ENCODE peak calls at places on chromosomes 6 and 20, in five cellular contexts. One of them, this sample, is unnamed.

GRCh38 chr6:115310156-115310555 is 750.5 kb downstream of the FRK start:
- DNase-seq in adipocyte: no peak
- DNase-seq in central memory CD4-positive, alpha-beta T cell: no peak
- DNase-seq in BE2C: no peak
- DNase-seq in GM12878: no peak
- DNase-seq in this sample: no peak

GRCh38 chr6:71072508-71072907 is 115.6 kb upstream of the B3GAT2 start:
- DNase-seq in adipocyte: no peak
- DNase-seq in central memory CD4-positive, alpha-beta T cell: no peak
- DNase-seq in BE2C: no peak
- DNase-seq in GM12878: no peak
- DNase-seq in this sample: no peak

GRCh38 chr6:111987295-111987694 is 66.6 kb upstream of the CCN6 start:
- DNase-seq in adipocyte: peak; percentile 21
- DNase-seq in central memory CD4-positive, alpha-beta T cell: no peak
- DNase-seq in BE2C: no peak
- DNase-seq in GM12878: no peak
- DNase-seq in this sample: no peak

GRCh38 chr20:9903048-9903651 is 64.3 kb upstream of the PAK5 start:
- DNase-seq in adipocyte: peak; percentile 6
- DNase-seq in central memory CD4-positive, alpha-beta T cell: no peak
- DNase-seq in BE2C: peak; percentile 40
- DNase-seq in GM12878: no peak
- DNase-seq in this sample: peak; percentile 12

GRCh38 chr20:58001381-58001780 is 227.1 kb downstream of the ANKRD60 start:
- DNase-seq in adipocyte: no peak
- DNase-seq in central memory CD4-positive, alpha-beta T cell: no peak
- DNase-seq in BE2C: peak; percentile 43
- DNase-seq in GM12878: no peak
- DNase-seq in this sample: no peak

GRCh38 chr6:20953019-20953418 is 418.8 kb downstream of the CDKAL1 start:
- DNase-seq in adipocyte: no peak
- DNase-seq in central memory CD4-positive, alpha-beta T cell: no peak
- DNase-seq in BE2C: peak; percentile 25
- DNase-seq in GM12878: no peak
- DNase-seq in this sample: peak; percentile 8

GRCh38 chr6:162019311-162019710 is 708.3 kb downstream of the PRKN start:
- DNase-seq in adipocyte: no peak
- DNase-seq in central memory CD4-positive, alpha-beta T cell: no peak
- DNase-seq in BE2C: no peak
- DNase-seq in GM12878: no peak
- DNase-seq in this sample: no peak

GRCh38 chr6:125918681-125919566 is 37.6 kb upstream of the HINT3 start:
- DNase-seq in adipocyte: peak; percentile 96
- DNase-seq in central memory CD4-positive, alpha-beta T cell: peak; percentile 75
- DNase-seq in BE2C: no peak
- DNase-seq in GM12878: peak; percentile 93
- DNase-seq in this sample: peak; percentile 49

GRCh38 chr6:118514689-118515088 is 33.4 kb upstream of the PLN start:
- DNase-seq in adipocyte: no peak
- DNase-seq in central memory CD4-positive, alpha-beta T cell: no peak
- DNase-seq in BE2C: no peak
- DNase-seq in GM12878: no peak
- DNase-seq in this sample: no peak

GRCh38 chr6:143027058-143027457 is 33.6 kb upstream of the AIG1 start:
- DNase-seq in adipocyte: peak; percentile 41
- DNase-seq in central memory CD4-positive, alpha-beta T cell: peak; percentile 23
- DNase-seq in BE2C: peak; percentile 15
- DNase-seq in GM12878: no peak
- DNase-seq in this sample: peak; percentile 35

GRCh38 chr6:37106982-37107453 is 62.9 kb upstream of the PIM1 start:
- DNase-seq in adipocyte: no peak
- DNase-seq in central memory CD4-positive, alpha-beta T cell: no peak
- DNase-seq in BE2C: no peak
- DNase-seq in GM12878: no peak
- DNase-seq in this sample: peak; percentile 16

GRCh38 chr20:62675156-62675871 is 33.0 kb downstream of the SLCO4A1 start:
- DNase-seq in adipocyte: peak; percentile 16
- DNase-seq in central memory CD4-positive, alpha-beta T cell: no peak
- DNase-seq in BE2C: peak; percentile 64
- DNase-seq in GM12878: no peak
- DNase-seq in this sample: no peak

GRCh38 chr6:169417101-169417500 is 163.5 kb upstream of the THBS2 start:
- DNase-seq in adipocyte: no peak
- DNase-seq in central memory CD4-positive, alpha-beta T cell: no peak
- DNase-seq in BE2C: no peak
- DNase-seq in GM12878: no peak
- DNase-seq in this sample: no peak

GRCh38 chr20:46255440-46256104 is 52.7 kb downstream of the CDH22 start:
- DNase-seq in adipocyte: no peak
- DNase-seq in central memory CD4-positive, alpha-beta T cell: no peak
- DNase-seq in BE2C: peak; percentile 95
- DNase-seq in GM12878: no peak
- DNase-seq in this sample: peak; percentile 55

GRCh38 chr20:17542993-17543412 is 11.8 kb upstream of the BFSP1 start:
- DNase-seq in adipocyte: peak; percentile 92
- DNase-seq in central memory CD4-positive, alpha-beta T cell: no peak
- DNase-seq in BE2C: no peak
- DNase-seq in GM12878: no peak
- DNase-seq in this sample: no peak